ENCODE peak calls at places on chromosomes 4 and X, in ten cellular contexts. J is lower lobe of right lung; S is fibroblast of mammary gland; Q is dorsolateral prefrontal cortex; Z is stomach; N is neural progenitor cell; F is CD8-positive, alpha-beta T cell; D is WTC11; E is fibroblast of villous mesenchyme; A is HFF-Myc. U is an unnamed sample.

GRCh38 chrX:15674514-15674898 is 9.9 kb upstream of the CLTRN start:
- DNase-seq in D (peak), J (peak), Z (peak), A (peak), F (no peak), N (peak), S (peak), Q (peak), E (peak), U (no peak)

GRCh38 chr4:173932701-173933100 is 350.8 kb downstream of the FBXO8 start:
- DNase-seq in S (no peak), Q (no peak), J (no peak), N (no peak), D (no peak), A (no peak), Z (no peak), E (no peak), F (no peak), U (no peak)

GRCh38 chr4:88600129-88600849 is 8.0 kb downstream of the HERC3 start:
- DNase-seq in S (peak), D (no peak), Z (no peak), Q (no peak), N (no peak), E (peak), F (no peak), A (no peak), J (no peak), U (no peak)

GRCh38 chr4:44071959-44072955 is 376.4 kb downstream of the KCTD8 start:
- DNase-seq in Z (no peak), E (no peak), Q (no peak), F (no peak), J (no peak), S (no peak), A (no peak), D (no peak), N (peak), U (no peak)

GRCh38 chr4:2363951-2364653 is 54.3 kb downstream of the ZFYVE28 start:
- DNase-seq in N (no peak), J (peak), A (no peak), S (no peak), Q (no peak), D (no peak), Z (no peak), E (no peak), F (no peak), U (no peak)

GRCh38 chr4:96558466-96558865 is 718.6 kb downstream of the PDHA2 start:
- DNase-seq in D (no peak), N (no peak), Q (no peak), E (no peak), A (no peak), J (no peak), Z (no peak), F (no peak), S (no peak), U (no peak)

GRCh38 chr4:188266386-188266785 is 127.1 kb downstream of the TRIML1 start:
- DNase-seq in A (no peak), S (no peak), E (no peak), D (no peak), Z (no peak), J (no peak), Q (no peak), F (no peak), N (no peak), U (no peak)

GRCh38 chr4:71697031-71697430 is 86.8 kb downstream of the GC start:
- DNase-seq in F (no peak), D (no peak), E (no peak), A (no peak), Q (no peak), N (peak), S (no peak), J (no peak), Z (no peak), U (no peak)

DNA sequence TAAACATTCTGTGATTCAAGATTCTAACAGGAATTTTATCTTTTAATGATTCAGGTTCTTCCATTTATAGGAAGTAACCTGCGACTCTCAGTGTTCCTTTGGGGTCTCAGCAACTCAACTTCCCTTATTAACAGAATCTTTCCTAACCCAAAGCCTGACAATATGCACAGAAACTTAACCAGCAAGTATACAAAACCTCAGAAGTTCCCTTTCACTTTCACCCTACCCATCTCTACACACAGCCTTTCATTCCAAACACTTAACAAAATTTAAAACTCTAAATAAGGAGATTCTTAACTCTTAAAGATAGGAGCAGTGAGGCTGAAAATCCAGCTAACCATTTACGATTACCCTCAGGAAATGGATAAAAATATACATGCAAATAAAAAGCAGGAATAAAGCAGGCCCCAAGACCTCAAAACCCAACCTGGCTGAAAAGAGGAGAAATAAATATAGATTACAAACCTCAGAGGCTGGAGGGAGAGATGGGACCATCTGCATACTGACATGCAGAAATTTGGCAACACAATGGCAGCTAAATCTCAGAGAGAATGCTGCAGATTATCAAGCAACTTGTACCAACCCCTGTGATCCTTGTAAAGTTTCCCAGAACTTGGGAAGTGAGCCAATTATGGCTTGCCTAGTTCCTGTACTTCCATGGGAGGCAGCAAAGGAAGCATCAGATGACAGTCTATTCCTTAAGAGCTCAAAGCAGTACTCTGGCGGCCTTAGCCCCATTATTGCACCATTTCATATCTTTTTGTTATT is 101.0 kb downstream of the ATP11C start:
- DNase-seq in Z (no peak), S (peak), N (peak), Q (no peak), A (peak), E (peak), J (no peak), D (no peak), F (no peak), U (no peak)
- TF ChIP-seq CTCF in Z (no peak), S (no peak), N (no peak), Q (no peak), A (no peak), E (no peak), J (no peak), D (no peak), F (no peak), U (no peak)

GRCh38 chr4:69832326-69833030 is 27.5 kb downstream of the SULT1E1 start:
- DNase-seq in Q (no peak), S (no peak), N (no peak), F (no peak), A (no peak), J (no peak), E (no peak), Z (peak), D (no peak), U (no peak)

GRCh38 chr4:69831270-69831627 is 28.7 kb downstream of the SULT1E1 start:
- DNase-seq in E (no peak), Q (no peak), N (no peak), D (no peak), Z (no peak), A (no peak), S (no peak), J (no peak), F (no peak), U (no peak)

GRCh38 chr4:69833251-69833650 is 26.7 kb downstream of the SULT1E1 start:
- DNase-seq in Z (no peak), A (no peak), S (no peak), F (no peak), N (no peak), J (no peak), D (no peak), Q (no peak), E (no peak), U (no peak)

GRCh38 chr4:69830529-69831269 is 29.2 kb downstream of the SULT1E1 start:
- DNase-seq in Q (no peak), A (peak), D (no peak), Z (peak), S (peak), E (no peak), N (no peak), F (no peak), J (no peak), U (no peak)

GRCh38 chr4:69831646-69832325 is 28.2 kb downstream of the SULT1E1 start:
- DNase-seq in E (no peak), S (no peak), N (no peak), A (no peak), D (no peak), Z (no peak), F (no peak), Q (no peak), J (peak), U (no peak)
- TF ChIP-seq CTCF in E (no peak), S (no peak), N (no peak), A (no peak), D (no peak), Z (no peak), F (no peak), Q (no peak), J (no peak), U (no peak)

GRCh38 chr4:119690871-119691270 is 62.3 kb upstream of the PDE5A start:
- DNase-seq in D (no peak), A (no peak), Q (no peak), F (no peak), Z (no peak), N (no peak), E (no peak), S (peak), J (no peak), U (no peak)
- TF ChIP-seq CTCF in D (no peak), A (no peak), Q (no peak), F (no peak), Z (no peak), N (no peak), E (no peak), S (no peak), J (no peak), U (no peak)

GRCh38 chrX:101258260-101258581 is 32.9 kb downstream of the TAF7L start:
- DNase-seq in J (no peak), D (no peak), N (no peak), Q (no peak), E (no peak), F (no peak), A (no peak), S (no peak), Z (no peak), U (no peak)

GRCh38 chrX:101257448-101258259 is 33.5 kb downstream of the TAF7L start:
- DNase-seq in A (no peak), N (no peak), D (no peak), F (no peak), Z (no peak), Q (no peak), E (peak), S (peak), J (no peak), U (no peak)

GRCh38 chrX:101263766-101264165 is 27.4 kb downstream of the TAF7L start:
- DNase-seq in Z (no peak), D (no peak), A (no peak), N (no peak), S (no peak), J (no peak), F (no peak), E (no peak), Q (no peak), U (no peak)

GRCh38 chrX:101262590-101262989 is 28.5 kb downstream of the TAF7L start:
- DNase-seq in N (no peak), A (no peak), E (no peak), S (no peak), F (no peak), J (no peak), Z (no peak), D (no peak), Q (no peak), U (no peak)

DNA sequence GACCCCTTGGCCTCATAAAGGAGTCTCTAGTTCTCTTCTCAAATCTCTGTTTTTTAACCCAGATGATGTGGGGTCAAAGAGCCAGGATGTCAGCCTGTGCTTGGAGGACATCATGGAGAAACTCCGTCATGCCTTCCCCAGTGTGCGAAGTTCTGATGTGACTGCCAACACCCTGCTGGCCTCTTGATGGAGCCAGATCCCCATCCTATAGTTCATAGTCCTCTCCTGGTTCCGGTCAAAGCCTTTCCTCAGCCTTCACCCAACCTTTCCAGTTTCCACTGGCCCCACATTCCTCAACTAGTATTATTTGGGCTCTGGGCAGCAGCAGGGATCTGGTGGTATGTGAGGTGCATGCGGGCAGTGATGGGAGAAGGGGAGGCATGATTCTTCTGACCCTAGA is 30.7 kb downstream of the TAF7L start:
- DNase-seq in Z (no peak), F (no peak), A (no peak), E (peak), Q (no peak), D (peak), J (no peak), N (peak), S (peak), U (no peak)
- TF ChIP-seq CTCF in Z (no peak), F (no peak), A (peak), E (peak), Q (no peak), D (no peak), J (no peak), N (peak), S (peak), U (peak)

GRCh38 chr4:98604723-98605122 is 53.7 kb downstream of the TSPAN5 start:
- DNase-seq in Z (no peak), J (no peak), N (no peak), S (peak), A (no peak), F (no peak), Q (no peak), E (no peak), D (no peak), U (no peak)

GRCh38 chr4:98599617-98600016 is 58.8 kb downstream of the TSPAN5 start:
- DNase-seq in Q (no peak), A (no peak), S (no peak), N (no peak), D (no peak), F (no peak), J (no peak), Z (no peak), E (no peak), U (no peak)

GRCh38 chr4:98603683-98604573 is 54.5 kb downstream of the TSPAN5 start:
- DNase-seq in E (peak), Z (no peak), N (no peak), S (peak), D (no peak), J (no peak), Q (no peak), A (no peak), F (no peak), U (no peak)

GRCh38 chr4:98602270-98602669 is 56.1 kb downstream of the TSPAN5 start:
- DNase-seq in S (no peak), E (no peak), J (no peak), F (no peak), N (no peak), D (no peak), Z (no peak), Q (no peak), A (no peak), U (no peak)

DNA sequence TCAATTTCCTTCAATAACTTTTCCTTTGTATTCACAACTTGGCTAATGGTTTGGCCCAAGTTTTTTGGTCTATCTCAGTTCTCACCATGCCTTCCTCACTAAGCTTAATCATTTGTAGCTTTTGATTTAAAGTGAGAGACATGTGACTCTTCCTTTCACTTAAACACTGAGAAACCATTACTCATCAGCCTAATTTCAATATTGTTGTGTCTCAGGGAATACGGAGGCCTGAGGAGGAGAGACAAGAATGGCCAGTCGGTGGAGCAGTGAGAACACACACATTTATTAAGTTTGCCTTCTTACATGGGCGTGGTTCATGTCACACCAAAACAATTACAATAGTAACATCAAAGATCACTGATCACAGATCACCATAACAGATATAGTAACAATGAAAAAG is 56.7 kb downstream of the TSPAN5 start:
- DNase-seq in E (peak), A (no peak), Z (no peak), Q (no peak), N (no peak), S (peak), D (no peak), J (no peak), F (no peak), U (no peak)
- TF ChIP-seq CTCF in E (no peak), A (no peak), Z (no peak), Q (no peak), N (no peak), S (no peak), D (no peak), J (no peak), F (no peak), U (no peak)

GRCh38 chr4:77232653-77233052 is 75.6 kb downstream of the CCNG2 start:
- DNase-seq in E (no peak), Z (no peak), D (no peak), Q (no peak), A (no peak), S (peak), F (no peak), J (no peak), N (no peak), U (no peak)
- TF ChIP-seq CTCF in E (no peak), Z (no peak), D (no peak), Q (no peak), A (no peak), S (no peak), F (no peak), J (no peak), N (no peak), U (no peak)

GRCh38 chr4:55437356-55437796 is 41.6 kb downstream of the TMEM165 start:
- DNase-seq in J (no peak), Q (no peak), E (peak), D (no peak), N (no peak), A (no peak), Z (peak), S (peak), F (no peak), U (no peak)
- TF ChIP-seq CTCF in J (no peak), Q (no peak), E (no peak), D (no peak), N (no peak), A (no peak), Z (no peak), S (no peak), F (no peak), U (no peak)

GRCh38 chrX:151505796-151506195 is 57.7 kb upstream of the PASD1 start:
- DNase-seq in D (peak), Q (no peak), J (no peak), N (peak), E (no peak), S (peak), Z (no peak), F (no peak), A (no peak), U (no peak)
- TF ChIP-seq CTCF in D (no peak), Q (peak), J (peak), N (peak), E (peak), S (peak), Z (no peak), F (no peak), A (peak), U (peak)